ENCODE peak calls at places on chromosomes 4 and X, in ten cellular contexts. A is cardiac septum; I is activated naive CD8-positive, alpha-beta T cell treated with anti-CD3 and anti-CD28 coated beads, Interleukin-2, amount 50 U/mL, for 16 hours; L is activated CD4-positive, alpha-beta T cell treated with anti-CD3 and anti-CD28 coated beads, Interleukin-2, amount 10 ng/mL, durations not matched to agents 7 days and 5 days; U is GM23338; Q is body of pancreas; X is lower lobe of right lung; Y is AG20443; H is ecto neural progenitor cell; W is Kasumi-1. S is an unnamed sample.

GRCh38 chrX:47612418-47612817 is 7.2 kb downstream of the SYN1 start:
- DNase-seq in Q (no peak), W (no peak), I (no peak), U (no peak), L (no peak), Y (no peak), X (no peak), H (no peak), A (no peak), S (no peak)

GRCh38 chrX:117138070-117138469 is 675.3 kb upstream of the CT83 start:
- DNase-seq in I (no peak), Q (no peak), U (no peak), L (no peak), A (no peak), W (no peak), Y (no peak), X (no peak), H (no peak), S (no peak)

GRCh38 chrX:22097295-22097694 is 65.2 kb downstream of the PHEX start:
- DNase-seq in U (no peak), L (no peak), A (no peak), X (no peak), I (no peak), W (no peak), Q (no peak), Y (peak), H (no peak), S (no peak)

GRCh38 chr4:24186466-24186865 is 296.6 kb upstream of the PPARGC1A start:
- DNase-seq in H (no peak), Y (no peak), Q (no peak), U (no peak), L (no peak), A (no peak), W (no peak), X (no peak), I (no peak), S (no peak)

GRCh38 chr4:3037957-3038451 is 36.3 kb downstream of the HTT-AS start:
- DNase-seq in Y (no peak), U (no peak), Q (no peak), A (peak), W (peak), L (peak), I (no peak), X (peak), H (no peak), S (no peak)

GRCh38 chr4:120731561-120731960 is 191.0 kb downstream of the PRDM5 start:
- DNase-seq in Y (peak), I (no peak), U (no peak), W (no peak), H (no peak), L (no peak), Q (no peak), X (no peak), A (no peak), S (no peak)

GRCh38 chr4:142336251-142336934 is 509.7 kb downstream of the INPP4B start:
- DNase-seq in Y (no peak), I (no peak), W (no peak), A (no peak), H (no peak), L (no peak), X (no peak), Q (no peak), U (no peak), S (no peak)

GRCh38 chr4:184404047-184404446 is 70.3 kb downstream of the IRF2 start:
- DNase-seq in I (no peak), Y (no peak), W (no peak), H (no peak), X (no peak), L (no peak), U (no peak), A (no peak), Q (no peak), S (no peak)

GRCh38 chr4:31078661-31079060 is 358.5 kb downstream of the PCDH7 start:
- DNase-seq in U (no peak), Q (no peak), Y (no peak), L (no peak), X (no peak), I (no peak), A (no peak), H (no peak), W (no peak), S (no peak)

GRCh38 chrX:129833153-129834004 is 10.3 kb downstream of the ZDHHC9 start:
- DNase-seq in X (no peak), U (no peak), L (no peak), H (no peak), W (no peak), Q (no peak), I (no peak), A (no peak), Y (peak), S (no peak)

GRCh38 chr4:111854494-111855087 is 290.7 kb upstream of the FAM241A start:
- DNase-seq in U (peak), Q (peak), X (no peak), I (no peak), L (peak), H (no peak), A (no peak), Y (peak), W (peak), S (peak)

GRCh38 chrX:117707948-117708743 is 408.5 kb downstream of the KLHL13 start:
- DNase-seq in Y (no peak), I (no peak), L (no peak), A (no peak), X (no peak), W (no peak), U (no peak), Q (no peak), H (no peak), S (no peak)

GRCh38 chr4:86825511-86825910 is 23.7 kb downstream of the SLC10A6 start:
- DNase-seq in X (no peak), Y (no peak), L (no peak), I (no peak), U (no peak), H (no peak), W (no peak), Q (no peak), A (no peak), S (no peak)

GRCh38 chrX:64093761-64094160 is 111.7 kb downstream of the AMER1 start:
- DNase-seq in Y (peak), U (peak), H (no peak), A (no peak), X (no peak), Q (no peak), I (no peak), W (peak), L (no peak), S (peak)